ENCODE peak calls at places on chromosome 14, in seven cellular contexts. One of them, this sample, is unnamed.

GRCh38 chr14:58992935-58993334 is 195.5 kb upstream of the DAAM1 start:
- DNase-seq in A673: no peak
- DNase-seq in dermis blood vessel endothelial cell: no peak
- DNase-seq in T-helper 17 cell: no peak
- DNase-seq in NCI-H1436: no peak
- DNase-seq in neuronal stem cell: no peak
- DNase-seq in SHP77 treated with DMSO at 0.1 percent for 48 hours: no peak
- DNase-seq in this sample: no peak

GRCh38 chr14:91519239-91520036 is 9.3 kb upstream of the PPP4R3A start:
- DNase-seq in dermis blood vessel endothelial cell: no peak
- DNase-seq in SHP77 treated with DMSO at 0.1 percent for 48 hours: no peak
- DNase-seq in A673: no peak
- DNase-seq in neuronal stem cell: no peak
- DNase-seq in NCI-H1436: no peak
- DNase-seq in T-helper 17 cell: no peak
- DNase-seq in this sample: no peak

GRCh38 chr14:61645247-61645646 is 50.1 kb upstream of the HIF1A start:
- DNase-seq in A673: no peak
- DNase-seq in SHP77 treated with DMSO at 0.1 percent for 48 hours: no peak
- DNase-seq in neuronal stem cell: no peak
- DNase-seq in NCI-H1436: no peak
- DNase-seq in T-helper 17 cell: no peak
- DNase-seq in dermis blood vessel endothelial cell: no peak
- DNase-seq in this sample: no peak

GRCh38 chr14:46580941-46581671 is 70.5 kb downstream of the RPL10L start:
- DNase-seq in neuronal stem cell: peak; percentile 29
- DNase-seq in T-helper 17 cell: no peak
- DNase-seq in dermis blood vessel endothelial cell: peak; percentile 18
- DNase-seq in A673: peak; percentile 80
- DNase-seq in SHP77 treated with DMSO at 0.1 percent for 48 hours: peak; percentile 4
- DNase-seq in NCI-H1436: peak; percentile 13
- DNase-seq in this sample: peak; percentile 13

GRCh38 chr14:78316058-78316457 is 145.9 kb downstream of the NRXN3 start:
- DNase-seq in dermis blood vessel endothelial cell: no peak
- DNase-seq in T-helper 17 cell: no peak
- DNase-seq in neuronal stem cell: peak; percentile 27
- DNase-seq in NCI-H1436: no peak
- DNase-seq in A673: no peak
- DNase-seq in SHP77 treated with DMSO at 0.1 percent for 48 hours: no peak
- DNase-seq in this sample: no peak

GRCh38 chr14:31283568-31284252 is 76.1 kb upstream of the HECTD1 start:
- DNase-seq in neuronal stem cell: no peak
- DNase-seq in A673: no peak
- DNase-seq in T-helper 17 cell: no peak
- DNase-seq in dermis blood vessel endothelial cell: peak; percentile 62
- DNase-seq in SHP77 treated with DMSO at 0.1 percent for 48 hours: no peak
- DNase-seq in NCI-H1436: no peak
- DNase-seq in this sample: no peak

GRCh38 chr14:101074124-101075024 is 170.9 kb upstream of the RTL1 start:
- DNase-seq in SHP77 treated with DMSO at 0.1 percent for 48 hours: no peak
- DNase-seq in NCI-H1436: no peak
- DNase-seq in neuronal stem cell: no peak
- DNase-seq in dermis blood vessel endothelial cell: no peak
- DNase-seq in T-helper 17 cell: no peak
- DNase-seq in A673: no peak
- DNase-seq in this sample: no peak

GRCh38 chr14:54252072-54252730 is 144.6 kb upstream of the CDKN3 start:
- DNase-seq in NCI-H1436: no peak
- DNase-seq in A673: no peak
- DNase-seq in dermis blood vessel endothelial cell: no peak
- DNase-seq in T-helper 17 cell: no peak
- DNase-seq in neuronal stem cell: no peak
- DNase-seq in SHP77 treated with DMSO at 0.1 percent for 48 hours: no peak
- DNase-seq in this sample: no peak

GRCh38 chr14:50520947-50521815 is 11.2 kb downstream of the MAP4K5 start:
- DNase-seq in neuronal stem cell: no peak
- DNase-seq in SHP77 treated with DMSO at 0.1 percent for 48 hours: no peak
- DNase-seq in dermis blood vessel endothelial cell: peak; percentile 87
- DNase-seq in NCI-H1436: no peak
- DNase-seq in T-helper 17 cell: no peak
- DNase-seq in A673: peak; percentile 59
- DNase-seq in this sample: no peak

GRCh38 chr14:55881577-55882241 is 236.5 kb upstream of the PELI2 start:
- DNase-seq in A673: no peak
- DNase-seq in T-helper 17 cell: no peak
- DNase-seq in dermis blood vessel endothelial cell: no peak
- DNase-seq in SHP77 treated with DMSO at 0.1 percent for 48 hours: no peak
- DNase-seq in NCI-H1436: no peak
- DNase-seq in neuronal stem cell: no peak
- DNase-seq in this sample: no peak

GRCh38 chr14:95460647-95461478 is 55.6 kb downstream of the SYNE3 start:
- DNase-seq in SHP77 treated with DMSO at 0.1 percent for 48 hours: peak; percentile 71
- DNase-seq in A673: peak; percentile 70
- DNase-seq in NCI-H1436: no peak
- DNase-seq in dermis blood vessel endothelial cell: peak; percentile 71
- DNase-seq in T-helper 17 cell: no peak
- DNase-seq in neuronal stem cell: no peak
- DNase-seq in this sample: no peak

GRCh38 chr14:60622210-60622919 is 26.9 kb downstream of the SIX1 start:
- DNase-seq in A673: no peak
- DNase-seq in T-helper 17 cell: no peak
- DNase-seq in SHP77 treated with DMSO at 0.1 percent for 48 hours: no peak
- DNase-seq in NCI-H1436: no peak
- DNase-seq in neuronal stem cell: no peak
- DNase-seq in dermis blood vessel endothelial cell: no peak
- DNase-seq in this sample: no peak

GRCh38 chr14:92539875-92540274 is 26.3 kb downstream of the RIN3 start:
- DNase-seq in SHP77 treated with DMSO at 0.1 percent for 48 hours: no peak
- DNase-seq in T-helper 17 cell: no peak
- DNase-seq in neuronal stem cell: no peak
- DNase-seq in NCI-H1436: no peak
- DNase-seq in A673: no peak
- DNase-seq in dermis blood vessel endothelial cell: peak; percentile 57
- DNase-seq in this sample: no peak

GRCh38 chr14:61860294-61860918 is 98.2 kb downstream of the SNAPC1 start:
- DNase-seq in neuronal stem cell: peak; percentile 30
- DNase-seq in A673: peak; percentile 57
- DNase-seq in T-helper 17 cell: no peak
- DNase-seq in dermis blood vessel endothelial cell: peak; percentile 64
- DNase-seq in SHP77 treated with DMSO at 0.1 percent for 48 hours: no peak
- DNase-seq in NCI-H1436: peak; percentile 17
- DNase-seq in this sample: peak; percentile 29

GRCh38 chr14:69712217-69712565 is 54.8 kb upstream of the SRSF5 start:
- DNase-seq in NCI-H1436: no peak
- DNase-seq in A673: no peak
- DNase-seq in T-helper 17 cell: no peak
- DNase-seq in SHP77 treated with DMSO at 0.1 percent for 48 hours: no peak
- DNase-seq in dermis blood vessel endothelial cell: no peak
- DNase-seq in neuronal stem cell: no peak
- DNase-seq in this sample: no peak

This sample was measured in iPS DF 6.9.